ENCODE peak calls at places on chromosomes 3 and 15, in nine cellular contexts. G, E, C, S, O, Y, F, N and P are unnamed samples.

GRCh38 chr15:36373549-36373948 is 205.9 kb upstream of the CDIN1 start:
- DNase-seq in G (no peak), E (peak), C (no peak), S (no peak), O (no peak), Y (no peak), F (no peak), N (no peak), P (no peak)

GRCh38 chr3:151827816-151828215 is 13.9 kb downstream of the AADAC start:
- DNase-seq in G (no peak), E (no peak), C (no peak), S (no peak), O (no peak), Y (no peak), F (no peak), N (no peak), P (no peak)

GRCh38 chr3:149790265-149790664 is 2.1 kb downstream of the ANKUB1 start:
- DNase-seq in G (peak), E (no peak), C (no peak), S (no peak), O (peak), Y (no peak), F (no peak), N (no peak), P (no peak)

GRCh38 chr15:88535100-88535499 is 11.4 kb downstream of the DET1 start:
- DNase-seq in G (no peak), E (peak), C (no peak), S (no peak), O (no peak), Y (no peak), F (no peak), N (no peak), P (no peak)

GRCh38 chr3:177604181-177604580 is 406.9 kb upstream of the TBL1XR1 start:
- DNase-seq in G (no peak), E (no peak), C (no peak), S (no peak), O (no peak), Y (no peak), F (no peak), N (no peak), P (no peak)

GRCh38 chr3:63625161-63625560 is 27.3 kb upstream of the SNTN start:
- DNase-seq in G (peak), E (peak), C (no peak), S (no peak), O (peak), Y (no peak), F (no peak), N (no peak), P (no peak)

GRCh38 chr3:124793054-124793740 is 62.9 kb downstream of the UMPS start:
- DNase-seq in G (peak), E (peak), C (no peak), S (no peak), O (peak), Y (no peak), F (no peak), N (no peak), P (no peak)

GRCh38 chr3:23662079-23662617 is 143.6 kb upstream of the UBE2E1 start:
- DNase-seq in G (no peak), E (peak), C (no peak), S (no peak), O (no peak), Y (no peak), F (no peak), N (no peak), P (no peak)

GRCh38 chr3:65596511-65597224 is 442.1 kb downstream of the MAGI1 start:
- DNase-seq in G (no peak), E (no peak), C (no peak), S (no peak), O (no peak), Y (no peak), F (no peak), N (no peak), P (no peak)

GRCh38 chr15:70266412-70267089 is 168.8 kb upstream of the TLE3 start:
- DNase-seq in G (peak), E (peak), C (no peak), S (peak), O (no peak), Y (no peak), F (no peak), N (no peak), P (no peak)